ENCODE peak calls at places on chromosomes 5 and 9, in nine cellular contexts. One of them, this sample, is unnamed.

GRCh38 chr5:149666212-149666852 is 63.8 kb upstream of the PPARGC1B start:
- DNase-seq in NCI-H1092: no peak
- DNase-seq in NT2/D1: no peak
- DNase-seq in activated CD8-positive, alpha-beta memory T cell treated with anti-CD3 and anti-CD28 coated beads, Interleukin-2, amount 10 ng/mL, durations not matched to agents 7 days and 5 days: no peak
- DNase-seq in activated T-cell treated with anti-CD3 and anti-CD28 coated beads for 1 hour: no peak
- DNase-seq in mesenteric fat pad: no peak
- DNase-seq in AG10803: peak
- DNase-seq in Right ventricle myocardium superior: no peak
- DNase-seq in GM03348: peak
- DNase-seq in this sample: no peak

GRCh38 chr5:86971034-86971511 is 296.6 kb upstream of the RASA1 start:
- DNase-seq in NCI-H1092: no peak
- DNase-seq in NT2/D1: no peak
- DNase-seq in activated CD8-positive, alpha-beta memory T cell treated with anti-CD3 and anti-CD28 coated beads, Interleukin-2, amount 10 ng/mL, durations not matched to agents 7 days and 5 days: no peak
- DNase-seq in activated T-cell treated with anti-CD3 and anti-CD28 coated beads for 1 hour: no peak
- DNase-seq in mesenteric fat pad: no peak
- DNase-seq in AG10803: peak
- DNase-seq in Right ventricle myocardium superior: no peak
- DNase-seq in GM03348: peak
- DNase-seq in this sample: no peak

GRCh38 chr9:2158729-2159128 is 143.6 kb downstream of the SMARCA2 start:
- DNase-seq in NCI-H1092: no peak
- DNase-seq in NT2/D1: no peak
- DNase-seq in activated CD8-positive, alpha-beta memory T cell treated with anti-CD3 and anti-CD28 coated beads, Interleukin-2, amount 10 ng/mL, durations not matched to agents 7 days and 5 days: no peak
- DNase-seq in activated T-cell treated with anti-CD3 and anti-CD28 coated beads for 1 hour: no peak
- DNase-seq in mesenteric fat pad: no peak
- DNase-seq in AG10803: no peak
- DNase-seq in Right ventricle myocardium superior: no peak
- DNase-seq in GM03348: no peak
- DNase-seq in this sample: no peak

GRCh38 chr9:70156729-70157128 is 102.0 kb upstream of the SMC5 start:
- DNase-seq in NCI-H1092: no peak
- DNase-seq in NT2/D1: no peak
- DNase-seq in activated CD8-positive, alpha-beta memory T cell treated with anti-CD3 and anti-CD28 coated beads, Interleukin-2, amount 10 ng/mL, durations not matched to agents 7 days and 5 days: no peak
- DNase-seq in activated T-cell treated with anti-CD3 and anti-CD28 coated beads for 1 hour: no peak
- DNase-seq in mesenteric fat pad: no peak
- DNase-seq in AG10803: peak
- DNase-seq in Right ventricle myocardium superior: no peak
- DNase-seq in GM03348: no peak
- DNase-seq in this sample: no peak

GRCh38 chr9:109923371-109923770 is 143.4 kb downstream of the PALM2AKAP2 start:
- DNase-seq in NCI-H1092: no peak
- DNase-seq in NT2/D1: no peak
- DNase-seq in activated CD8-positive, alpha-beta memory T cell treated with anti-CD3 and anti-CD28 coated beads, Interleukin-2, amount 10 ng/mL, durations not matched to agents 7 days and 5 days: no peak
- DNase-seq in activated T-cell treated with anti-CD3 and anti-CD28 coated beads for 1 hour: no peak
- DNase-seq in mesenteric fat pad: no peak
- DNase-seq in AG10803: no peak
- DNase-seq in Right ventricle myocardium superior: no peak
- DNase-seq in GM03348: no peak
- DNase-seq in this sample: no peak

GRCh38 chr5:179416906-179417470 is 71.7 kb upstream of the ADAMTS2 start:
- DNase-seq in NCI-H1092: peak
- DNase-seq in NT2/D1: no peak
- DNase-seq in activated CD8-positive, alpha-beta memory T cell treated with anti-CD3 and anti-CD28 coated beads, Interleukin-2, amount 10 ng/mL, durations not matched to agents 7 days and 5 days: no peak
- DNase-seq in activated T-cell treated with anti-CD3 and anti-CD28 coated beads for 1 hour: no peak
- DNase-seq in mesenteric fat pad: no peak
- DNase-seq in AG10803: no peak
- DNase-seq in Right ventricle myocardium superior: no peak
- DNase-seq in GM03348: no peak
- DNase-seq in this sample: no peak

GRCh38 chr5:6373081-6373846 is 5.1 kb downstream of the MED10 start:
- DNase-seq in NCI-H1092: no peak
- DNase-seq in NT2/D1: no peak
- DNase-seq in activated CD8-positive, alpha-beta memory T cell treated with anti-CD3 and anti-CD28 coated beads, Interleukin-2, amount 10 ng/mL, durations not matched to agents 7 days and 5 days: peak
- DNase-seq in activated T-cell treated with anti-CD3 and anti-CD28 coated beads for 1 hour: no peak
- DNase-seq in mesenteric fat pad: no peak
- DNase-seq in AG10803: no peak
- DNase-seq in Right ventricle myocardium superior: no peak
- DNase-seq in GM03348: no peak
- DNase-seq in this sample: no peak

GRCh38 chr9:77975023-77975422 is 56.6 kb downstream of the GNAQ start:
- DNase-seq in NCI-H1092: no peak
- DNase-seq in NT2/D1: no peak
- DNase-seq in activated CD8-positive, alpha-beta memory T cell treated with anti-CD3 and anti-CD28 coated beads, Interleukin-2, amount 10 ng/mL, durations not matched to agents 7 days and 5 days: no peak
- DNase-seq in activated T-cell treated with anti-CD3 and anti-CD28 coated beads for 1 hour: no peak
- DNase-seq in mesenteric fat pad: no peak
- DNase-seq in AG10803: no peak
- DNase-seq in Right ventricle myocardium superior: no peak
- DNase-seq in GM03348: no peak
- DNase-seq in this sample: no peak